ENCODE peak calls at places on chromosome 19, in nine cellular contexts. Q is naive thymus-derived CD4-positive, alpha-beta T cell; H is adrenal gland; I is ascending aorta; B is heart left ventricle; P is CD4-positive, CD25-positive, alpha-beta regulatory T cell; V is CD8-positive, alpha-beta memory T cell; R is esophagus squamous epithelium; K is tibial artery. N is an unnamed sample. For H3K36me3 and H3K27me3, the result is how much of the 10 kb centered on the place peaks cover.

GRCh38 chr19:5541456-5541855 is 26.3 kb downstream of the TINCR start:
- DNase-seq in Q (no peak), H (no peak), I (no peak), B (no peak), P (no peak), V (no peak), R (no peak), K (no peak), N (no peak)

GRCh38 chr19:53365899-53366493 is 491 bp downstream of the ZNF525 start:
- DNase-seq in Q (peak), H (no peak), I (no peak), B (no peak), P (peak), V (peak), R (no peak), K (no peak), N (peak)

GRCh38 chr19:43132696-43133095 is 50.2 kb upstream of the PSG2 start:
- DNase-seq in Q (no peak), H (no peak), I (no peak), B (no peak), P (no peak), V (no peak), R (no peak), K (no peak), N (peak)

GRCh38 chr19:39927524-39928356 is 6.7 kb downstream of the FCGBP start:
- DNase-seq in Q (no peak), H (no peak), I (no peak), B (no peak), P (no peak), V (no peak), R (no peak), K (no peak), N (no peak)

GRCh38 chr19:3125900-3126524 is 9.8 kb upstream of the GNA15 start:
- DNase-seq in Q (no peak), H (peak), I (peak), B (peak), P (peak), V (peak), R (no peak), K (no peak), N (peak)

GRCh38 chr19:15107056-15108010 is at the start of gene SYDE1:
- DNase-seq in Q (no peak), H (no peak), I (peak), B (peak), P (no peak), V (no peak), R (no peak), K (no peak), N (peak)

GRCh38 chr19:14563989-14564650 is 7.7 kb downstream of the NDUFB7 start:
- DNase-seq in Q (peak), H (no peak), I (no peak), B (peak), P (peak), V (peak), R (no peak), K (no peak), N (peak)

GRCh38 chr19:14614099-14614412 is 31.2 kb downstream of the CLEC17A start:
- DNase-seq in Q (no peak), H (no peak), I (no peak), B (no peak), P (no peak), V (no peak), R (no peak), K (no peak), N (no peak)

GRCh38 chr19:47081095-47081494 is 32.5 kb downstream of the ZC3H4 start:
- DNase-seq in Q (no peak), H (no peak), I (no peak), B (no peak), P (no peak), V (no peak), R (no peak), K (no peak), N (no peak)

GRCh38 chr19:43723588-43723987 is 7.7 kb downstream of the IRGC start:
- DNase-seq in Q (no peak), H (no peak), I (no peak), B (no peak), P (no peak), V (no peak), R (no peak), K (no peak), N (no peak)

GRCh38 chr19:41341669-41342490 is 11.8 kb downstream of the TGFB1 start:
- DNase-seq in Q (no peak), H (no peak), I (no peak), B (no peak), P (no peak), V (no peak), R (no peak), K (no peak), N (no peak)

GRCh38 chr19:7534531-7534980 is 961 bp upstream of the PNPLA6 start:
- DNase-seq in Q (peak), H (peak), I (peak), B (peak), P (no peak), V (no peak), R (no peak), K (peak), N (peak)

GRCh38 chr19:53328967-53329366 is 4.6 kb upstream of the ZNF845 start:
- DNase-seq in Q (no peak), H (no peak), I (peak), B (peak), P (no peak), V (no peak), R (no peak), K (peak), N (no peak)

GRCh38 chr19:9865732-9866627 is 30.9 kb downstream of the PIN1 start:
- DNase-seq in Q (peak), H (no peak), I (no peak), B (no peak), P (no peak), V (no peak), R (no peak), K (no peak), N (no peak)

GRCh38 chr19:54035215-54036178 is 28.2 kb downstream of the VSTM1 start:
- DNase-seq in Q (no peak), H (no peak), I (no peak), B (no peak), P (no peak), V (no peak), R (no peak), K (no peak), N (peak)

GRCh38 chr19:16571689-16572331 is 405 bp downstream of the SLC35E1 start:
- DNase-seq in Q (no peak), H (peak), I (no peak), B (no peak), P (no peak), V (peak), R (no peak), K (no peak), N (peak)

GRCh38 chr19:29439688-29440550 is 85.9 kb upstream of the VSTM2B start:
- DNase-seq in Q (no peak), H (no peak), I (no peak), B (no peak), P (no peak), V (no peak), R (no peak), K (no peak), N (no peak)

GRCh38 chr19:3479819-3480215 is 508 bp downstream of the SMIM24 start:
- DNase-seq in Q (peak), H (no peak), I (no peak), B (no peak), P (peak), V (no peak), R (no peak), K (no peak), N (no peak)

GRCh38 chr19:16262618-16263017 is 62.0 kb upstream of the KLF2 start:
- DNase-seq in Q (no peak), H (no peak), I (no peak), B (no peak), P (no peak), V (no peak), R (no peak), K (no peak), N (no peak)

GRCh38 chr19:10114651-10115391 is 3.3 kb downstream of the P2RY11 start:
- DNase-seq in Q (no peak), H (no peak), I (no peak), B (no peak), P (no peak), V (no peak), R (no peak), K (no peak), N (peak)

GRCh38 chr19:18795540-18795939 is 4.4 kb upstream of the COMP start:
- DNase-seq in Q (no peak), H (no peak), I (no peak), B (no peak), P (no peak), V (no peak), R (no peak), K (no peak), N (peak)

GRCh38 chr19:45564131-45564780 is 20.3 kb downstream of the OPA3 start:
- DNase-seq in Q (no peak), H (no peak), I (no peak), B (peak), P (no peak), V (no peak), R (no peak), K (no peak), N (no peak)

GRCh38 chr19:52229524-52229923 is 39.7 kb downstream of the PPP2R1A start:
- DNase-seq in Q (no peak), H (no peak), I (peak), B (no peak), P (no peak), V (no peak), R (no peak), K (no peak), N (no peak)

GRCh38 chr19:52227980-52228379 is 38.1 kb downstream of the PPP2R1A start:
- DNase-seq in Q (no peak), H (no peak), I (peak), B (no peak), P (no peak), V (no peak), R (no peak), K (no peak), N (no peak)

GRCh38 chr19:52226652-52227051 is 36.8 kb downstream of the PPP2R1A start:
- DNase-seq in Q (no peak), H (no peak), I (no peak), B (no peak), P (no peak), V (no peak), R (no peak), K (no peak), N (no peak)

GRCh38 chr19:52224211-52224610 is 34.4 kb downstream of the PPP2R1A start:
- DNase-seq in Q (no peak), H (no peak), I (peak), B (no peak), P (no peak), V (no peak), R (no peak), K (no peak), N (no peak)

DNA sequence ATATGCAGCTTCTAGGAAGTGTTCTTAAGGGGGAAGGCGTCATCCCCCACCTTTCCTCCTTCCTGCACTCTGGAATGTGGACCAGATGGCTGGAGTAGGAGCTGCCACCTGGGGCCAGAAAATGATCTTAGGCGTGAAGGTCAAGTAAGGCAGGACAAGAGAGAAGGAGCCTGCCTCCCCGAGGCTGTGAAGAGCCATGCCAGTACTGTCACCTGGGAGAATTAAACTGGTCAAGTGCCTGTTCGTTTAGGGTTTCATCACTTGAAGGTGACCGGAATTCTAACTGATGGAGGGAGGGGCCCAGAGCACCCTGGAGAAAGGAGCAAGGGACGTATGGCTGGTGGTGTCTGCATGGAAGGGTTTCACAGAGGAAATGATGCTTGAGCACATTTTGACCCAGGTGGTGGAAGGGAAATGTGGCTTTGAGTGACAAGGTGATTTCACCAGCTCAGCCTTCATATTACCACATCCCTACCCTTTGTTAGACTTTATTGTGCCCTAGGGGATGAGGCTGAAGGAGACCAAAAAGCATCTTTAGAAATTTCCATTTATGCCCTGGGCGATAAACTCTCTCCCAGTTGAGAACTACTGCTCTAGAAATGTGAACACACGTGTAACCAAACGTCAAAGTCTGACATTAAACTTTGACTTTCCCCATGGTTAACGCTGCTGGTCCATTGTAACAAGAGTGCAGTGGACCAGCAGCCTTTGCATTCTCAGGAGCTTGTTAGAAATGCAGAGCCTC is 37.5 kb downstream of the PPP2R1A start:
- DNase-seq in Q (no peak), H (no peak), I (peak), B (no peak), P (no peak), V (no peak), R (no peak), K (no peak), N (no peak)
- H3K36me3 ChIP-seq in Q (half or more), H (half or more), I (half or more), B (half or more), P (half or more), V (under half), R (half or more), K (half or more), N (half or more)

GRCh38 chr19:1104452-1105216 is 840 bp downstream of the GPX4 start:
- DNase-seq in Q (peak), H (peak), I (peak), B (peak), P (peak), V (peak), R (no peak), K (peak), N (peak)
- H3K4me3 ChIP-seq in Q (peak), H (peak), I (peak), B (peak), P (peak), V (peak), R (peak), K (peak), N (peak)

GRCh38 chr19:35498984-35499383 is 8.7 kb upstream of the KRTDAP start:
- DNase-seq in Q (no peak), H (no peak), I (no peak), B (no peak), P (no peak), V (no peak), R (no peak), K (no peak), N (no peak)
- H3K27me3 ChIP-seq in Q (under half), H (under half), I (under half), B (under half), P (under half), V (under half), R (under half), K (under half), N (under half)

GRCh38 chr19:49056101-49056901 is 1.2 kb downstream of the CGB7 start:
- DNase-seq in Q (peak), H (peak), I (peak), B (peak), P (peak), V (peak), R (no peak), K (peak), N (peak)

GRCh38 chr19:49058592-49058991 is 1.0 kb upstream of the CGB7 start:
- DNase-seq in Q (no peak), H (no peak), I (no peak), B (no peak), P (no peak), V (no peak), R (no peak), K (no peak), N (peak)

GRCh38 chr19:49059056-49059455 is 1.5 kb upstream of the CGB7 start:
- DNase-seq in Q (no peak), H (no peak), I (no peak), B (no peak), P (no peak), V (no peak), R (no peak), K (no peak), N (no peak)

GRCh38 chr19:49061000-49061399 is 3.5 kb upstream of the CGB7 start:
- DNase-seq in Q (no peak), H (no peak), I (no peak), B (no peak), P (no peak), V (no peak), R (no peak), K (no peak), N (no peak)

DNA sequence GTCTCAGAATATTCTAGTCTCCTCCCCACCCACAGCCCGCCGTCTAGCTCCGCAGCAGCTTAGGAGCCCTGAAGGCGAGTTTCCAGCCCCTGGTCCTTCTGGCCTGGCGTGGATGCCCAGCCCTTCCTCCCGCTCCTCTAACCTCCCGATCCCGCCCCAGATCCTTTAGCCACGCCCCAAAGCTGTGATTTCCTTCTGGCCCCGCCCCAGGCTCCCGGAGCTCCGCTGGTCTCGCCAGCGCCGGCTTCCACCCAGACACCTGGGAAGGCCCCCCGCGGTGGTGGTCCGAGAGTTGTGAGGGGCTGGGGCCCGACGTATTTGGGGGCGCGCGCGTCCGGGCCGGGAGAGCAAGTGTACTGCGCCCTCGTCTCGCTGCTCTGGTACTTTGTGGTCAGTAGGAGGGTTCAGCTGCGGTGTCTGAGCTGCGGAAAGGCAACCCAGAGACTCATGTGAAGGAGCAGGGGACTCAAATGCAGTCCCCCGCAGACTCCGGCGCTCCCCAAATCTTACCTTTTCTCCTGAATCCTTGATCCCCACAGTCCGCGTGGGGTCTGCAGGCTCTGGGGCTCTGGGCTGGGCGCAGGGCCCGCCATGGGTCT is at the start of gene CGB7:
- DNase-seq in Q (no peak), H (peak), I (peak), B (peak), P (peak), V (peak), R (no peak), K (peak), N (peak)
- H3K36me3 ChIP-seq in Q (under half), H (under half), I (under half), B (under half), P (under half), V (under half), R (under half), K (under half), N (under half)

DNA sequence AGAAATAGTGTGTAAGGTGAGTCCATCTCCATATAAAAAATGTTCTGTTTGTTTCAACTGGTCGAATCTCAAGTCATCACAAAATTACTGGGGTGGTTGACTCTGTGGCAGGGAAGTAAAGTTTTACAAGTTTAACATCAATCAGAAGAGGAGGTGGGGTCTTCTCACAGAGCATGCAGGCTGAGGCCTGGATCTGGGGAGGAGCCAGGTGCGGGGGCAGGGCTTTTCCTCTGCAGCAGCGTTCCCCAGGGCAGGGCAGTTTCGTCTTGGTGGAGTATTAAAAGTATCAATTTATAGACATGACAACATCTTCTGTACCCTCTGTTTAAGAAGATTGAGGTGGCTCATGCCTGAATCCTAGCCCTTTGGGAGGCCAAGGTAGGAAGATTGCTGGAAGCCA is 68.8 kb downstream of the SLC7A9 start:
- DNase-seq in Q (no peak), H (no peak), I (no peak), B (no peak), P (no peak), V (no peak), R (no peak), K (no peak), N (no peak)
- H3K4me3 ChIP-seq in Q (no peak), H (no peak), I (no peak), B (no peak), P (no peak), V (no peak), R (no peak), K (no peak), N (no peak)

GRCh38 chr19:51321799-51322198 is 10.4 kb downstream of the IGLON5 start:
- DNase-seq in Q (no peak), H (no peak), I (no peak), B (no peak), P (no peak), V (no peak), R (no peak), K (no peak), N (no peak)

GRCh38 chr19:51325161-51325979 is 13.9 kb downstream of the IGLON5 start:
- DNase-seq in Q (no peak), H (no peak), I (no peak), B (no peak), P (no peak), V (no peak), R (no peak), K (no peak), N (no peak)

GRCh38 chr19:51326216-51327065 is 15.0 kb downstream of the IGLON5 start:
- DNase-seq in Q (no peak), H (no peak), I (no peak), B (no peak), P (no peak), V (no peak), R (no peak), K (no peak), N (no peak)

GRCh38 chr19:51323481-51323891 is 12.0 kb downstream of the IGLON5 start:
- DNase-seq in Q (no peak), H (no peak), I (no peak), B (no peak), P (no peak), V (no peak), R (no peak), K (no peak), N (no peak)

DNA sequence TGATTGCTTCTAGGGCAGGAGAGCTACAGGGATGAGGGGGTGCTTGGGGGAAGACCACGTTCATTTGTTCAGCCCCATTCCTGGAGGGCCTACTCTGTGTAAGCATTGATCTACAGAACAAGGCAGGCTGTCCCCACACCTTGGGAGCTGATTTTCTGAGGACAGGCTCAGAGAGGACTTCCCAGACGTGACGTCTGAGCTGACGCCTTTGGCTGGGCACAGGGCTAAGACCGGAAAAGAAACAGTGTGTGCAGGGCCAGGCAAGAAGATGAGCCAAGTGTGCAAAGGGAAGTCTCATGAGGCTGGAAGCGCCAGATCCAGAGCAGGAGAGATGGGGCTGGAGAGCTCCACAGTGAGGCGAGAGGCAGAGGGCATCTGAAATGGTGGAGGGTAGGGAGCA is 12.6 kb downstream of the IGLON5 start:
- DNase-seq in Q (no peak), H (no peak), I (no peak), B (no peak), P (no peak), V (no peak), R (no peak), K (no peak), N (no peak)
- H3K27me3 ChIP-seq in Q (under half), H (under half), I (under half), B (half or more), P (under half), V (under half), R (under half), K (under half), N (under half)

N was measured in MG63.